ENCODE peak calls at places on chromosomes 7 and 10, in six cellular contexts. H is HepG2, V is GM12878, Y is GM12891, P is H1, A is K562. U is an unnamed sample.

GRCh38 chr7:47267346-47267745 is 314.6 kb downstream of the TNS3 start:
- DNase-seq in H (no peak), V (no peak), Y (no peak), P (no peak), A (no peak), U (no peak)

GRCh38 chr10:129740532-129741279 is 223.4 kb downstream of the EBF3 start:
- DNase-seq in H (no peak), V (no peak), Y (no peak), P (peak), A (no peak), U (no peak)

GRCh38 chr7:43491984-43492383 is 90.9 kb upstream of the STK17A start:
- DNase-seq in H (peak), V (no peak), Y (no peak), P (no peak), A (no peak), U (no peak)

GRCh38 chr10:79028456-79029010 is 40.2 kb upstream of the ZMIZ1 start:
- DNase-seq in H (no peak), V (no peak), Y (no peak), P (no peak), A (no peak), U (no peak)

GRCh38 chr7:131159961-131160361 is 167.7 kb upstream of the MKLN1 start:
- DNase-seq in H (no peak), V (no peak), Y (no peak), P (peak), A (no peak), U (no peak)

GRCh38 chr10:113268186-113268585 is 284.7 kb upstream of the HABP2 start:
- DNase-seq in H (no peak), V (no peak), Y (no peak), P (no peak), A (no peak), U (no peak)

GRCh38 chr7:72925546-72926120 is 738 bp downstream of the POM121 start:
- DNase-seq in H (no peak), V (no peak), Y (no peak), P (no peak), A (peak), U (peak)

GRCh38 chr7:42832672-42833071 is 79.2 kb downstream of the C7orf25 start:
- DNase-seq in H (no peak), V (no peak), Y (no peak), P (no peak), A (no peak), U (no peak)

GRCh38 chr7:150668472-150668911 is 17.0 kb upstream of the GIMAP2 start:
- DNase-seq in H (no peak), V (peak), Y (no peak), P (no peak), A (no peak), U (no peak)

GRCh38 chr7:149625947-149626392 is 128.4 kb upstream of the ZNF746 start:
- DNase-seq in H (no peak), V (no peak), Y (no peak), P (no peak), A (no peak), U (no peak)

GRCh38 chr7:39651262-39651661 is 27.9 kb downstream of the RALA start:
- DNase-seq in H (no peak), V (no peak), Y (no peak), P (no peak), A (no peak), U (no peak)

GRCh38 chr7:116393654-116394053 is 105.9 kb upstream of the CAV2 start:
- DNase-seq in H (no peak), V (no peak), Y (no peak), P (no peak), A (no peak), U (no peak)

GRCh38 chr7:107978815-107979408 is 24.0 kb downstream of the LAMB1 start:
- DNase-seq in H (no peak), V (no peak), Y (no peak), P (no peak), A (no peak), U (no peak)

DNA sequence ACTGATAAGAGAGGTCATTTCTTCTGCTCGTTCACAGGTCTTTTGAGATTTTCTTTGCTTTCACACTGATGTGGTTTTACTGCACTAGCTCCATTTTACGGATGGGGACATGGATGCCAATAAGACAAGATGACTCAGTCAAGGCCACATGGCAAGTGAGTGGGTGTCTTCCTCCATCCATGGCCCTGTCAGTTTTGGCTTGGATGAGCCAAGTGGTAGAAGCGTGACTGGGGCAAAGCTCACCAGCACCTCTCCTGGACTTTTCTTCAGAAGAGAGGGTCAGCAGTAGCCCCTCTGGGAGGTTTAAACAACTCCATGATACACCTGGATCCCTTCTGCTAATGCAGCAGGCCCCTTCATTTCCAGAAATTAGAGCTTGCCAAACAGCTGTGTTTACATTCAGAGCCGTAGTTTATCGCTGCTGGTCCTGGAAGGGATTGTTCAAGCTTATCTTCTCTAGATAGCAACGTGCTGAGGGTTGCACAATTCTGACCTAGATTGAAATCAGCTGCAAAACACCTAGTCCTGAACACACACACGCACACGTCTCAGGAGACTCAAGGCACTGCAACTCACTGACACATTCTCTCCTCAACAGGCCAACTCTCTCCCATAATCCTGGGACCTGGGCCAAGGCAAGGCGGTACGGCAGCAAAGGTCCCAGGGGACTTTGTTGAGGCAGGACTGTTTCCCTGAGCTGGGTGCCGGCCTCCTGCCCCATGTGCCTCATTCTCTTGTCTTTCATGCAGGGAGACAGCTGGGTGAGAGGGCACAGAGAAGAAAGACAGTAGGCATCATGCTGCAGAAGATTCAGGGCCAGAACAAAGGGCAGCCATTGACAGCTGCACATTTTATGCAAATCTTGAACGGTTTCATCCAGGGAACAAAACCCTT is 14.2 kb upstream of the PDCD4 start:
- DNase-seq in H (peak), V (peak), Y (no peak), P (peak), A (no peak), U (no peak)
- TF ChIP-seq POLR2A in H (no peak), V (no peak), Y (no peak), P (no peak), A (no peak), U (no peak)

GRCh38 chr10:571643-572042 is 117.8 kb downstream of the DIP2C start:
- DNase-seq in H (no peak), V (no peak), Y (no peak), P (no peak), A (no peak), U (no peak)
- TF ChIP-seq TAF1 in H (no peak), V (no peak), Y (no peak), P (no peak), A (no peak), U (no peak)

DNA sequence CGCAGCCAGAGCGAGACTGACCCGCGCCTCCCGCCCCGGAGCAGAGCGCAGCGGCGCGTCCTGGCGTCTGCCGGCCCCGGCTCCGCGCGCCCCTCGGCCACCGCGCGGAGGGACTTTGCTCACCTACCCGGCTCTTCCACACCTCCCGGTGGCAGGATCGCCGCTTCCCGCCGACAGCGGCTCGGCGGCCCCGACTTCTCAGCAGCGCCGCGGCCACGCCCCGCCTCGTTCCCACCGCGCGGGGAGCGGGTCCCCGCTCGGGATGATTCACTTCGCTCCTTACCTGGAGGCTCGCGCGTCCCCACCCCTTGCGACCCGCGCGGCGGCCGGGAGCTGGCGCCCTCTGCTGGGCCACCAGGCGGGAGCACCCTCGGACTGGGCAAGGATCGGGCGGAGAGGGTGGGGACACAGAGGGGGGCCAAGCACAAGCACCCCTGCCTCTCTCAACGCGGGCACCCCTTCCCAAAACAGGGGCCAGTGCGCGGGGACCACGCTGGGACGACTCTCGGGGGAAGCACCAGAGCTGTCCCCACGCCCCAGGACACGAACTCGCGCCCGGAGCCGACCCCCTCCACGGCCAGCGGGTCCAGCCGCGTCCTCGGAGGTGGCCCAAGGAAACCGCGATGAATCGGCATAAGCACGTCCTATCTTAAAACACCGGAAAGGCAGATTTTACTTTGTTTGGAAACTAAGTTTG is 101.0 kb upstream of the SVIL start:
- DNase-seq in H (peak), V (no peak), Y (peak), P (peak), A (peak), U (peak)
- TF ChIP-seq POLR2A in H (peak), V (no peak), Y (no peak), P (no peak), A (no peak), U (no peak)

DNA sequence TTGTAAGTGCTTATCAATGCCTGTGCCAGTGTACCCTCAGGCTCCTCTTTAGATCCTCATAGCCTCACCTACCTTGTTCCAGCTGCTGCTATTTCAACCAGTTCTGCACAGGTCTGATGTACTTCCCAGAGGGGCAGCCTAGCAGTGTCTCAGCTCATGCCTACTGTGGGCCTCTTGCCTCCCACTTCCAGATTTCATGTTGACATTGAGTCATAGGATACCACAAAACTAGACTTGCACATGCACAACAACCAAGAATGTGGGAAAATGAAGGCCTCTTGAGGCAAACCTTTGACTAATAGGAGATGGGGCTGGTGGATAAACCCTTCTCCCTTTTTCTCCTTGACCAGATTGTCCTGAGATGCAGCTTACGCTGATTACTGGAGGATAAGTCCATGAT is 31.0 kb downstream of the PON3 start:
- DNase-seq in H (peak), V (no peak), Y (no peak), P (no peak), A (no peak), U (no peak)
- TF ChIP-seq TAF1 in H (no peak), V (no peak), Y (no peak), P (no peak), A (no peak), U (no peak)